ENCODE peak calls at places on chromosomes 3 and 15, in four cellular contexts. One of them, this sample, is unnamed.

GRCh38 chr15:83410532-83410931 is 36.6 kb upstream of the SH3GL3 start:
- DNase-seq in hippocampal formation: no peak
- DNase-seq in H4: no peak
- DNase-seq in NCI-H1105: no peak
- DNase-seq in this sample: no peak

GRCh38 chr3:103991461-103992115 is 1375.1 kb upstream of the ALCAM start:
- DNase-seq in hippocampal formation: no peak
- DNase-seq in H4: peak; percentile 22
- DNase-seq in NCI-H1105: no peak
- DNase-seq in this sample: peak; percentile 22

GRCh38 chr3:183378008-183378407 is 50.4 kb downstream of the MCF2L2 start:
- DNase-seq in NCI-H1105: peak; percentile 98
- DNase-seq in hippocampal formation: no peak
- DNase-seq in H4: no peak
- DNase-seq in this sample: no peak

GRCh38 chr3:160754371-160754854 is 1.6 kb upstream of the PPM1L start:
- DNase-seq in H4: no peak
- DNase-seq in NCI-H1105: peak; percentile 60
- DNase-seq in hippocampal formation: peak; percentile 67
- DNase-seq in this sample: peak; percentile 18

GRCh38 chr3:17182158-17182557 is 297.4 kb downstream of the PLCL2 start:
- DNase-seq in hippocampal formation: no peak
- DNase-seq in NCI-H1105: no peak
- DNase-seq in H4: no peak
- DNase-seq in this sample: no peak

GRCh38 chr15:74723754-74724334 is 1.5 kb downstream of the CYP1A1 start:
- DNase-seq in NCI-H1105: peak; percentile 49
- DNase-seq in H4: peak; percentile 50
- DNase-seq in hippocampal formation: no peak
- DNase-seq in this sample: peak; percentile 58

GRCh38 chr15:65827065-65827464 is 35.0 kb upstream of the DENND4A start:
- DNase-seq in H4: no peak
- DNase-seq in NCI-H1105: no peak
- DNase-seq in hippocampal formation: no peak
- DNase-seq in this sample: no peak

GRCh38 chr3:59555593-59556315 is 505.9 kb upstream of the CFAP20DC start:
- DNase-seq in H4: no peak
- DNase-seq in hippocampal formation: no peak
- DNase-seq in NCI-H1105: no peak
- DNase-seq in this sample: no peak

GRCh38 chr15:74732846-74733245 is 7.5 kb upstream of the CYP1A1 start:
- DNase-seq in NCI-H1105: no peak
- DNase-seq in H4: no peak
- DNase-seq in hippocampal formation: no peak
- DNase-seq in this sample: no peak

GRCh38 chr3:63202529-63202928 is 75.6 kb upstream of the SYNPR start:
- DNase-seq in NCI-H1105: no peak
- DNase-seq in H4: no peak
- DNase-seq in hippocampal formation: no peak
- DNase-seq in this sample: no peak

GRCh38 chr15:67915374-67916050 is 75.7 kb upstream of the RNU6-1 start:
- DNase-seq in hippocampal formation: peak; percentile 38
- DNase-seq in NCI-H1105: peak; percentile 75
- DNase-seq in H4: peak; percentile 86
- DNase-seq in this sample: no peak

GRCh38 chr15:58690703-58691102 is 58.8 kb downstream of the ADAM10 start:
- DNase-seq in NCI-H1105: no peak
- DNase-seq in H4: no peak
- DNase-seq in hippocampal formation: no peak
- DNase-seq in this sample: no peak

GRCh38 chr15:97903560-97904195 is 56.8 kb upstream of the ARRDC4 start:
- DNase-seq in NCI-H1105: no peak
- DNase-seq in H4: no peak
- DNase-seq in hippocampal formation: no peak
- DNase-seq in this sample: no peak

This sample was measured in COLO829.